ENCODE peak calls at places on chromosomes 4 and X, in six cellular contexts. One of them, this sample, is unnamed.

GRCh38 chrX:139204903-139205667 is 325.5 kb upstream of the F9 start:
- DNase-seq in Kasumi-1: peak; percentile 36
- DNase-seq in NCI-H524 treated with DMSO at 0.1 percent for 48 hours: no peak
- DNase-seq in smooth muscle cell of the brain vasculature: no peak
- DNase-seq in SJSA1: peak; percentile 61
- DNase-seq in endothelial cell of umbilical vein: no peak
- DNase-seq in this sample: no peak

GRCh38 chr4:83036991-83037390 is 2.0 kb downstream of the COPS4 start:
- DNase-seq in Kasumi-1: no peak
- DNase-seq in NCI-H524 treated with DMSO at 0.1 percent for 48 hours: no peak
- DNase-seq in smooth muscle cell of the brain vasculature: no peak
- DNase-seq in SJSA1: no peak
- DNase-seq in endothelial cell of umbilical vein: no peak
- DNase-seq in this sample: no peak

GRCh38 chr4:105225500-105225899 is 78.8 kb downstream of the TET2 start:
- DNase-seq in Kasumi-1: no peak
- DNase-seq in NCI-H524 treated with DMSO at 0.1 percent for 48 hours: no peak
- DNase-seq in smooth muscle cell of the brain vasculature: no peak
- DNase-seq in SJSA1: no peak
- DNase-seq in endothelial cell of umbilical vein: no peak
- DNase-seq in this sample: no peak

GRCh38 chr4:1038948-1039492 is 27.6 kb downstream of the FGFRL1 start:
- DNase-seq in Kasumi-1: no peak
- DNase-seq in NCI-H524 treated with DMSO at 0.1 percent for 48 hours: no peak
- DNase-seq in smooth muscle cell of the brain vasculature: no peak
- DNase-seq in SJSA1: no peak
- DNase-seq in endothelial cell of umbilical vein: no peak
- DNase-seq in this sample: no peak

GRCh38 chr4:53804719-53805118 is 213.4 kb upstream of the LNX1 start:
- DNase-seq in Kasumi-1: peak; percentile 95
- DNase-seq in NCI-H524 treated with DMSO at 0.1 percent for 48 hours: no peak
- DNase-seq in smooth muscle cell of the brain vasculature: no peak
- DNase-seq in SJSA1: no peak
- DNase-seq in endothelial cell of umbilical vein: peak; percentile 11
- DNase-seq in this sample: no peak

GRCh38 chrX:150156615-150157014 is 206.5 kb upstream of the MAMLD1 start:
- DNase-seq in Kasumi-1: no peak
- DNase-seq in NCI-H524 treated with DMSO at 0.1 percent for 48 hours: no peak
- DNase-seq in smooth muscle cell of the brain vasculature: no peak
- DNase-seq in SJSA1: no peak
- DNase-seq in endothelial cell of umbilical vein: no peak
- DNase-seq in this sample: no peak

GRCh38 chr4:39502034-39502658 is 25.1 kb downstream of the UGDH start:
- DNase-seq in Kasumi-1: no peak
- DNase-seq in NCI-H524 treated with DMSO at 0.1 percent for 48 hours: no peak
- DNase-seq in smooth muscle cell of the brain vasculature: no peak
- DNase-seq in SJSA1: no peak
- DNase-seq in endothelial cell of umbilical vein: peak; percentile 13
- DNase-seq in this sample: no peak

GRCh38 chr4:124953059-124953850 is 240.7 kb upstream of the ANKRD50 start:
- DNase-seq in Kasumi-1: no peak
- DNase-seq in NCI-H524 treated with DMSO at 0.1 percent for 48 hours: no peak
- DNase-seq in smooth muscle cell of the brain vasculature: no peak
- DNase-seq in SJSA1: no peak
- DNase-seq in endothelial cell of umbilical vein: peak; percentile 49
- DNase-seq in this sample: no peak

GRCh38 chr4:14218641-14219040 is 591.1 kb upstream of the BOD1L1 start:
- DNase-seq in Kasumi-1: no peak
- DNase-seq in NCI-H524 treated with DMSO at 0.1 percent for 48 hours: no peak
- DNase-seq in smooth muscle cell of the brain vasculature: no peak
- DNase-seq in SJSA1: no peak
- DNase-seq in endothelial cell of umbilical vein: no peak
- DNase-seq in this sample: no peak

GRCh38 chr4:144504853-144505252 is 141.1 kb upstream of the HHIP start:
- DNase-seq in Kasumi-1: no peak
- DNase-seq in NCI-H524 treated with DMSO at 0.1 percent for 48 hours: no peak
- DNase-seq in smooth muscle cell of the brain vasculature: no peak
- DNase-seq in SJSA1: no peak
- DNase-seq in endothelial cell of umbilical vein: no peak
- DNase-seq in this sample: no peak

GRCh38 chr4:71126719-71127118 is 133.3 kb downstream of the DCK start:
- DNase-seq in Kasumi-1: no peak
- DNase-seq in NCI-H524 treated with DMSO at 0.1 percent for 48 hours: no peak
- DNase-seq in smooth muscle cell of the brain vasculature: no peak
- DNase-seq in SJSA1: peak; percentile 3
- DNase-seq in endothelial cell of umbilical vein: no peak
- DNase-seq in this sample: no peak

GRCh38 chrX:140764401-140764919 is 54.9 kb downstream of the LINC00632 start:
- DNase-seq in Kasumi-1: no peak
- DNase-seq in NCI-H524 treated with DMSO at 0.1 percent for 48 hours: peak; percentile 21
- DNase-seq in smooth muscle cell of the brain vasculature: no peak
- DNase-seq in SJSA1: no peak
- DNase-seq in endothelial cell of umbilical vein: peak; percentile 27
- DNase-seq in this sample: no peak

GRCh38 chr4:26947318-26947717 is 86.7 kb downstream of the STIM2 start:
- DNase-seq in Kasumi-1: no peak
- DNase-seq in NCI-H524 treated with DMSO at 0.1 percent for 48 hours: no peak
- DNase-seq in smooth muscle cell of the brain vasculature: no peak
- DNase-seq in SJSA1: no peak
- DNase-seq in endothelial cell of umbilical vein: no peak
- DNase-seq in this sample: no peak

GRCh38 chr4:161336016-161336415 is 827.8 kb downstream of the FSTL5 start:
- DNase-seq in Kasumi-1: no peak
- DNase-seq in NCI-H524 treated with DMSO at 0.1 percent for 48 hours: no peak
- DNase-seq in smooth muscle cell of the brain vasculature: no peak
- DNase-seq in SJSA1: no peak
- DNase-seq in endothelial cell of umbilical vein: no peak
- DNase-seq in this sample: no peak

This sample was measured in cerebellar nuclear complex.